ENCODE peak calls at places on chromosomes 2 and 18, in four cellular contexts. One of them, this sample, is unnamed.

GRCh38 chr2:222939208-222939846 is 78.5 kb downstream of the ACSL3 start:
- DNase-seq in GM23248: peak; percentile 67
- DNase-seq in cardiac muscle cell: peak; percentile 71
- DNase-seq in tibial artery: no peak
- DNase-seq in this sample: peak; percentile 62

GRCh38 chr2:217922101-217923006 is 80.4 kb downstream of the TNS1 start:
- DNase-seq in GM23248: peak; percentile 60
- DNase-seq in tibial artery: peak; percentile 72
- DNase-seq in cardiac muscle cell: no peak
- DNase-seq in this sample: no peak

GRCh38 chr2:237115870-237116269 is 30.2 kb downstream of the COPS8 start:
- DNase-seq in tibial artery: no peak
- DNase-seq in GM23248: no peak
- DNase-seq in cardiac muscle cell: no peak
- DNase-seq in this sample: no peak

GRCh38 chr18:57581301-57581934 is 5.1 kb downstream of the FECH start:
- DNase-seq in GM23248: no peak
- DNase-seq in cardiac muscle cell: no peak
- DNase-seq in tibial artery: peak; percentile 41
- DNase-seq in this sample: no peak

GRCh38 chr2:138712212-138712979 is 67.8 kb downstream of the NXPH2 start:
- DNase-seq in GM23248: peak; percentile 29
- DNase-seq in tibial artery: no peak
- DNase-seq in cardiac muscle cell: no peak
- DNase-seq in this sample: no peak

GRCh38 chr2:14587119-14587518 is 45.4 kb upstream of the LRATD1 start:
- DNase-seq in tibial artery: no peak
- DNase-seq in GM23248: peak; percentile 41
- DNase-seq in cardiac muscle cell: no peak
- DNase-seq in this sample: no peak

GRCh38 chr18:32767400-32767799 is 5.4 kb downstream of the KLHL14 start:
- DNase-seq in tibial artery: no peak
- DNase-seq in cardiac muscle cell: no peak
- DNase-seq in GM23248: no peak
- DNase-seq in this sample: no peak

GRCh38 chr2:17979707-17980106 is 101.2 kb downstream of the KCNS3 start:
- DNase-seq in tibial artery: no peak
- DNase-seq in GM23248: peak; percentile 89
- DNase-seq in cardiac muscle cell: no peak
- DNase-seq in this sample: no peak

GRCh38 chr2:166170356-166170755 is 42.5 kb upstream of the SCN1A start:
- DNase-seq in GM23248: peak; percentile 30
- DNase-seq in cardiac muscle cell: no peak
- DNase-seq in tibial artery: no peak
- DNase-seq in this sample: no peak

GRCh38 chr2:84832772-84833461 is 48.0 kb downstream of the TRABD2A start:
- DNase-seq in GM23248: no peak
- DNase-seq in cardiac muscle cell: no peak
- DNase-seq in tibial artery: peak; percentile 44
- DNase-seq in this sample: peak; percentile 68

GRCh38 chr18:11167778-11168177 is 18.4 kb upstream of the PIEZO2 start:
- DNase-seq in cardiac muscle cell: no peak
- DNase-seq in GM23248: peak; percentile 79
- DNase-seq in tibial artery: no peak
- DNase-seq in this sample: no peak

GRCh38 chr2:112803691-112804521 is 19.6 kb upstream of the IL1A start:
- DNase-seq in cardiac muscle cell: no peak
- DNase-seq in GM23248: peak; percentile 73
- DNase-seq in tibial artery: no peak
- DNase-seq in this sample: no peak

GRCh38 chr2:218383892-218384519 is 1.9 kb downstream of the SLC11A1 start:
- DNase-seq in GM23248: peak; percentile 48
- DNase-seq in tibial artery: peak; percentile 33
- DNase-seq in cardiac muscle cell: no peak
- DNase-seq in this sample: no peak

DNA sequence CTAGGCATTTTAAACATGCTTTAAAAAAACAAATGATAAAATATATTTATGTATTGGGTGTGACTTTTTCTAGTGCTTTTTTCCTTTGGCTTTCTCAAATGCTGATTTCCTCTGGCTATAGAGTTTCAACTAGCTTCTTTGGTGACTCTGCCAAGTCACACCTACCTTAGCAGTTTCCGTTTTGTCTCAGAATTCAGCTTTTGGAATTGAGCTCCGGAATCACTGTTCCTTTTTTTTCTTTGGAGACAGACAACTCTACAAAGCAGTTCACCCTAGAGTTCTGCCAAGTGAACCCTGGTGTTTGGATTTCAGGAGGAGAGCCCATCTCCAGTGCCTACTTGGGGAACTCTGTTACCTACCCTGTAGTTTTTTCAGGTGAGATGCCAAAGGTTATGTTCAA is 89.9 kb downstream of the UPP2 start:
- DNase-seq in cardiac muscle cell: no peak
- DNase-seq in tibial artery: no peak
- DNase-seq in GM23248: no peak
- DNase-seq in this sample: no peak
- H3K4me3 ChIP-seq in cardiac muscle cell: no peak overlapping the region
- H3K4me3 ChIP-seq in tibial artery: peak overlapping the region; percentile 17
- H3K4me3 ChIP-seq in GM23248: peak overlapping the region; percentile 39
- H3K4me3 ChIP-seq in this sample: no peak overlapping the region

DNA sequence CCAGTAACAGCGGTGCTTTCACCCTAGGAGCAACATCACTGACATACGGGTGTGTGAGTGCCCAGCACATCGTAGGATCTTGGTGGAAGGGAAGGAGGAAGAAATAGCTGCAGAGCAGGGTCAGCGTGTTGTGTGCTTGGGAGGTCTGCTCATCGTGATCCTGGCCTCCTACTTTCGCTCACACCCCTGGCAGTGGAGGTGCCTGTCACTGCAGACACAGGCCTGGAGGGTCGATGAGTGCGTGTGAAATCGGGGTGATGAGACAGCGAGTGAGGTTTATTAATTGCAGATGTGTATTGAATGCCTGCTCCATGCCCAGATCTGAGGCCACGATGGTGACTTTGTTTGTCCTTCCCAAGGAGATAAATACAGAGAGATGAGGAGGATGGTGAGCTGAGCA is 126.1 kb downstream of the NCK2 start:
- DNase-seq in tibial artery: no peak
- DNase-seq in cardiac muscle cell: no peak
- DNase-seq in GM23248: no peak
- DNase-seq in this sample: no peak
- H3K4me1 ChIP-seq in tibial artery: no peaks in the 10 kb centered on the region
- H3K4me1 ChIP-seq in cardiac muscle cell: no peaks in the 10 kb centered on the region
- H3K4me1 ChIP-seq in GM23248: peaks cover 20% of the 10 kb centered on the region
- H3K4me1 ChIP-seq in this sample: peaks cover 12% of the 10 kb centered on the region

GRCh38 chr2:118861242-118861641 is 13.8 kb upstream of the EN1 start:
- DNase-seq in cardiac muscle cell: no peak
- DNase-seq in GM23248: no peak
- DNase-seq in tibial artery: no peak
- DNase-seq in this sample: no peak
- H3K27me3 ChIP-seq in cardiac muscle cell: peaks cover 68% of the 10 kb centered on the region
- H3K27me3 ChIP-seq in GM23248: peaks cover 16% of the 10 kb centered on the region
- H3K27me3 ChIP-seq in tibial artery: no peaks in the 10 kb centered on the region
- H3K27me3 ChIP-seq in this sample: peaks cover 21% of the 10 kb centered on the region

DNA sequence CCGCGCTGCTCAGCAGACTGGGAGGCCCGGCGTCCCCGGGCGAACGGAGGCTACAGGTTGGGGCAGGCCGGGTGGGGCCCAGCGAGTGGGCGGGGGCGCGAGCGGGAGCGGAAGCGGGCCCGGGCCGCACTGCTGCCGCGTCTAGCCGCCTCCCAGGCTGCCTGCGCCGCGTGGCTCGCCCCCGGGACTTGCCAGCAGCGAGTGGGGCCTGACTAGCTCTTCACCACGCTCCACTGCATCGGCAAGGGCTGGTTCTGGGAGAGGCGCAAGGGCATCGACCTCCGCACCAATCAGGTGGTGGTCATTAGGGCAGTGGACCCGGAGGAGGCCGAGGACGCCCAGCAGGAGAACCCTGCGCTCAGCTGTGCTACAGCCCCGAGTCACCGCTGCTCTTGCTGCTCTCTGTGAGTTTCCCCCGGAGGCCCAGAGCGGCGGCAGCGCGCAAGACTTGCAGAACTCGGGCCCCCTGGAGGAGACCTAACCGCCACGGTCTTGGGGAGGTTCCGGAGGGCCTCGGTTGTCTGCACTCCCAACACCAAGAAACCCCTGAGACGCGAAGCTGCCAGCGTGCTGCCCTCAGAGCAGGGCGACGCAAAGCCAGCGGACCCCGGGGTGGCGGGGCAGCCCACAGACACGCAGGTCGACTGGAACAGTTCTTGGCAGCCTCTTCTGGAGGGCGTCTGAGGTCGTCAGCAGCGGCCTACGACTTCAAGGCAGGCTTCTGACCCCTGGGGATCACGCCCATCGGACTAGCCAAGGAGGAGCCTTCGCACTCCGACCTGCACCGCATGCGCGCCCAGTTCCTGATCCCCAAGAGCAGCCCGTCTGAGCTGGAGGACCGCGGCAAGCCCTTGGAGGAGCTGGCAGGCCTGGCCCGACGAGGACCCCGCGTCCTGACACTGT is 27.2 kb upstream of the PTPN2 start:
- DNase-seq in tibial artery: no peak
- DNase-seq in GM23248: peak; percentile 32
- DNase-seq in cardiac muscle cell: no peak
- DNase-seq in this sample: no peak
- H3K4me3 ChIP-seq in tibial artery: peak overlapping the region; percentile 3
- H3K4me3 ChIP-seq in GM23248: peak overlapping the region; percentile 34
- H3K4me3 ChIP-seq in cardiac muscle cell: no peak overlapping the region
- H3K4me3 ChIP-seq in this sample: no peak overlapping the region

GRCh38 chr2:46550686-46551404 is 71.5 kb downstream of the TMEM247 start:
- DNase-seq in GM23248: no peak
- DNase-seq in tibial artery: no peak
- DNase-seq in cardiac muscle cell: no peak
- DNase-seq in this sample: no peak
- H3K4me1 ChIP-seq in GM23248: no peaks in the 10 kb centered on the region
- H3K4me1 ChIP-seq in tibial artery: no peaks in the 10 kb centered on the region
- H3K4me1 ChIP-seq in cardiac muscle cell: peaks cover 79% of the 10 kb centered on the region
- H3K4me1 ChIP-seq in this sample: peaks cover 18% of the 10 kb centered on the region

GRCh38 chr2:238695538-238695937 is 152.3 kb upstream of the TWIST2 start:
- DNase-seq in cardiac muscle cell: no peak
- DNase-seq in GM23248: peak; percentile 10
- DNase-seq in tibial artery: peak; percentile 22
- DNase-seq in this sample: no peak
- H3K27me3 ChIP-seq in cardiac muscle cell: no peaks in the 10 kb centered on the region
- H3K27me3 ChIP-seq in GM23248: no peaks in the 10 kb centered on the region
- H3K27me3 ChIP-seq in tibial artery: no peaks in the 10 kb centered on the region
- H3K27me3 ChIP-seq in this sample: no peaks in the 10 kb centered on the region

GRCh38 chr18:2980607-2980923 is 32.4 kb downstream of the LPIN2 start:
- DNase-seq in tibial artery: no peak
- DNase-seq in cardiac muscle cell: no peak
- DNase-seq in GM23248: no peak
- DNase-seq in this sample: no peak

GRCh38 chr18:2983296-2983695 is 29.6 kb downstream of the LPIN2 start:
- DNase-seq in GM23248: peak; percentile 34
- DNase-seq in cardiac muscle cell: no peak
- DNase-seq in tibial artery: no peak
- DNase-seq in this sample: no peak

GRCh38 chr18:2984703-2985261 is 28.2 kb downstream of the LPIN2 start:
- DNase-seq in tibial artery: no peak
- DNase-seq in cardiac muscle cell: no peak
- DNase-seq in GM23248: no peak
- DNase-seq in this sample: no peak

GRCh38 chr18:2981212-2981728 is 31.7 kb downstream of the LPIN2 start:
- DNase-seq in cardiac muscle cell: no peak
- DNase-seq in GM23248: peak; percentile 88
- DNase-seq in tibial artery: no peak
- DNase-seq in this sample: peak; percentile 87

GRCh38 chr18:2982452-2983172 is 30.3 kb downstream of the LPIN2 start:
- DNase-seq in tibial artery: no peak
- DNase-seq in cardiac muscle cell: no peak
- DNase-seq in GM23248: peak; percentile 54
- DNase-seq in this sample: no peak
- H3K4me3 ChIP-seq in tibial artery: no peak overlapping the region
- H3K4me3 ChIP-seq in cardiac muscle cell: no peak overlapping the region
- H3K4me3 ChIP-seq in GM23248: peak overlapping the region; percentile 45
- H3K4me3 ChIP-seq in this sample: no peak overlapping the region

DNA sequence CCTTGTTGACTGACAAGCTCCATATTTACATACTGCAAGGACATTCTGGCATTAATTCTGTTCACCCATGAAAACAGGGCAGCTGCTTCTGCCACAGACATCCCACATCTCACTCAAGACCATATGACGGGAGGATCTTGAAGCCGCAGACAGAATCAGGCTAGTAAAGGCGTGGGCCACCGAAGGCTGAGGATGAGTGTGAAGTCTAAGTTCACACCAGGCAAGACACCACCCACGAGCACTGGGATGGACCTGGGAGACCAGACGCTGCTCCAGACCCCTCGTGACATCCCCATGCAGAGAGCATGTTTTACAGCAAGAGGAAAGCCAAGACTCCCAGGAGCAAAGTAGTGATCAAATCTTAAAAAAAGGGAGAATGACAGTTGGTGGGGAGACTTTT is 3.2 kb downstream of the FHL2 start:
- DNase-seq in tibial artery: no peak
- DNase-seq in cardiac muscle cell: no peak
- DNase-seq in GM23248: no peak
- DNase-seq in this sample: no peak
- H3K4me1 ChIP-seq in tibial artery: no peaks in the 10 kb centered on the region
- H3K4me1 ChIP-seq in cardiac muscle cell: peaks cover 20% of the 10 kb centered on the region
- H3K4me1 ChIP-seq in GM23248: peaks cover 58% of the 10 kb centered on the region
- H3K4me1 ChIP-seq in this sample: peaks cover 5% of the 10 kb centered on the region

GRCh38 chr18:48446582-48447225 is 37.5 kb upstream of the ZBTB7C start:
- DNase-seq in tibial artery: peak; percentile 92
- DNase-seq in GM23248: peak; percentile 87
- DNase-seq in cardiac muscle cell: peak; percentile 91
- DNase-seq in this sample: peak; percentile 88
- H3K27me3 ChIP-seq in tibial artery: no peaks in the 10 kb centered on the region
- H3K27me3 ChIP-seq in GM23248: peaks cover 49% of the 10 kb centered on the region
- H3K27me3 ChIP-seq in cardiac muscle cell: peaks cover 4% of the 10 kb centered on the region
- H3K27me3 ChIP-seq in this sample: peaks cover 7% of the 10 kb centered on the region